ENCODE peak calls at places on chromosomes 6 and 20, in five cellular contexts. One of them, this sample, is unnamed.

GRCh38 chr6:106360989-106361430 is 493 bp downstream of the CRYBG1 start:
- DNase-seq in fibroblast of lung: no peak
- DNase-seq in HCT116: no peak
- DNase-seq in DND-41: no peak
- DNase-seq in OCI-LY7: no peak
- DNase-seq in this sample: no peak

GRCh38 chr6:44082872-44083321 is 44.4 kb downstream of the MRPL14 start:
- DNase-seq in DND-41: no peak
- DNase-seq in HCT116: no peak
- DNase-seq in OCI-LY7: no peak
- DNase-seq in fibroblast of lung: no peak
- DNase-seq in this sample: no peak

GRCh38 chr20:48568520-48568919 is 259.3 kb downstream of the PREX1 start:
- DNase-seq in OCI-LY7: no peak
- DNase-seq in fibroblast of lung: no peak
- DNase-seq in DND-41: no peak
- DNase-seq in HCT116: no peak
- DNase-seq in this sample: no peak

GRCh38 chr20:19473894-19474293 is 261.5 kb downstream of the SLC24A3 start:
- DNase-seq in HCT116: no peak
- DNase-seq in OCI-LY7: no peak
- DNase-seq in fibroblast of lung: no peak
- DNase-seq in DND-41: no peak
- DNase-seq in this sample: no peak

GRCh38 chr20:63177134-63177784 is 38.7 kb downstream of the YTHDF1 start:
- DNase-seq in HCT116: no peak
- DNase-seq in DND-41: no peak
- DNase-seq in fibroblast of lung: no peak
- DNase-seq in OCI-LY7: no peak
- DNase-seq in this sample: no peak

GRCh38 chr6:133241901-133242760 is 974 bp downstream of the EYA4 start:
- DNase-seq in DND-41: no peak
- DNase-seq in fibroblast of lung: peak
- DNase-seq in OCI-LY7: no peak
- DNase-seq in HCT116: no peak
- DNase-seq in this sample: no peak

GRCh38 chr20:57727863-57728262 is 18.0 kb upstream of the PMEPA1 start:
- DNase-seq in OCI-LY7: no peak
- DNase-seq in HCT116: no peak
- DNase-seq in fibroblast of lung: no peak
- DNase-seq in DND-41: no peak
- DNase-seq in this sample: no peak

GRCh38 chr20:58511364-58511763 is 3.8 kb downstream of the APCDD1L start:
- DNase-seq in DND-41: no peak
- DNase-seq in fibroblast of lung: peak
- DNase-seq in HCT116: no peak
- DNase-seq in OCI-LY7: no peak
- DNase-seq in this sample: no peak

GRCh38 chr6:29005183-29005885 is at the start of gene ZNF311:
- DNase-seq in OCI-LY7: no peak
- DNase-seq in DND-41: no peak
- DNase-seq in HCT116: no peak
- DNase-seq in fibroblast of lung: peak
- DNase-seq in this sample: no peak

GRCh38 chr20:1998193-1998520 is 4.3 kb upstream of the PDYN start:
- DNase-seq in fibroblast of lung: no peak
- DNase-seq in OCI-LY7: no peak
- DNase-seq in HCT116: no peak
- DNase-seq in DND-41: no peak
- DNase-seq in this sample: no peak

GRCh38 chr6:130848945-130849344 is 21.7 kb downstream of the SMLR1 start:
- DNase-seq in OCI-LY7: no peak
- DNase-seq in fibroblast of lung: no peak
- DNase-seq in DND-41: peak
- DNase-seq in HCT116: no peak
- DNase-seq in this sample: peak

GRCh38 chr6:139903411-139904157 is 529.1 kb upstream of the CITED2 start:
- DNase-seq in DND-41: no peak
- DNase-seq in OCI-LY7: no peak
- DNase-seq in fibroblast of lung: no peak
- DNase-seq in HCT116: no peak
- DNase-seq in this sample: no peak

GRCh38 chr20:50913976-50914375 is 17.3 kb downstream of the ADNP start:
- DNase-seq in OCI-LY7: no peak
- DNase-seq in DND-41: no peak
- DNase-seq in fibroblast of lung: peak
- DNase-seq in HCT116: no peak
- DNase-seq in this sample: no peak

GRCh38 chr6:12578097-12578496 is 138.5 kb upstream of the PHACTR1 start:
- DNase-seq in DND-41: no peak
- DNase-seq in HCT116: no peak
- DNase-seq in fibroblast of lung: no peak
- DNase-seq in OCI-LY7: no peak
- DNase-seq in this sample: no peak

GRCh38 chr6:113596907-113597583 is 260.1 kb upstream of the MARCKS start:
- DNase-seq in DND-41: no peak
- DNase-seq in HCT116: no peak
- DNase-seq in fibroblast of lung: peak
- DNase-seq in OCI-LY7: peak
- DNase-seq in this sample: no peak

GRCh38 chr6:44494011-44494501 is 106.5 kb downstream of the CDC5L start:
- DNase-seq in HCT116: peak
- DNase-seq in OCI-LY7: no peak
- DNase-seq in fibroblast of lung: peak
- DNase-seq in DND-41: no peak
- DNase-seq in this sample: no peak

GRCh38 chr6:168865-169455 is 123.3 kb upstream of the DUSP22 start:
- DNase-seq in DND-41: no peak
- DNase-seq in HCT116: peak
- DNase-seq in fibroblast of lung: peak
- DNase-seq in OCI-LY7: peak
- DNase-seq in this sample: peak

GRCh38 chr6:16966821-16967817 is 134.7 kb upstream of the STMND1 start:
- DNase-seq in OCI-LY7: no peak
- DNase-seq in DND-41: no peak
- DNase-seq in HCT116: no peak
- DNase-seq in fibroblast of lung: no peak
- DNase-seq in this sample: no peak

GRCh38 chr6:118665011-118665410 is 13.6 kb upstream of the CEP85L start:
- DNase-seq in DND-41: no peak
- DNase-seq in fibroblast of lung: no peak
- DNase-seq in OCI-LY7: no peak
- DNase-seq in HCT116: no peak
- DNase-seq in this sample: no peak

GRCh38 chr6:17367868-17368267 is 25.5 kb upstream of the CAP2 start:
- DNase-seq in DND-41: no peak
- DNase-seq in OCI-LY7: no peak
- DNase-seq in fibroblast of lung: no peak
- DNase-seq in HCT116: no peak
- DNase-seq in this sample: no peak

GRCh38 chr6:67131827-67132226 is 1424.8 kb upstream of the EYS start:
- DNase-seq in HCT116: no peak
- DNase-seq in OCI-LY7: no peak
- DNase-seq in DND-41: no peak
- DNase-seq in fibroblast of lung: peak
- DNase-seq in this sample: no peak

GRCh38 chr6:67133973-67134372 is 1426.9 kb upstream of the EYS start:
- DNase-seq in OCI-LY7: no peak
- DNase-seq in DND-41: no peak
- DNase-seq in HCT116: no peak
- DNase-seq in fibroblast of lung: no peak
- DNase-seq in this sample: no peak

DNA sequence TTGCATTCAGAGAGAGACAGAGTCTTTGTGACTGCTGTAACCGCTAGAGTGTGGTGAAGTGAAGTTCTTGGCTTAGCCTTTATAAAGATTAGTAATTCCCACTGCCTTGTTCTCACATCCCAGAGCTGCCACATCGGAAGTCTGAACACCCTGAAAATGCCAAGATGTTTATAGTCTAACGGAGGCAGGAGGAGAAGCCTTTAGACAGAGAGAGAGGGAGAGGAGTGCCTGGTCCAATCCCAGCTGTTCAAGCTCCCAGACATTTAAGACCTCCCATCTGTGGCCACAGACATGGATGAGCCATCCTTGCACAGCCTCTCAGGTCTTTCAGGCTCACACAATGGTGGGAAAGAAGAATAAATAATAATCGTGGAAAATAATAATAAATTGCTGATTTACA is 1422.8 kb upstream of the EYS start:
- DNase-seq in DND-41: no peak
- DNase-seq in OCI-LY7: no peak
- DNase-seq in HCT116: no peak
- DNase-seq in fibroblast of lung: no peak
- DNase-seq in this sample: no peak
- H2AFZ ChIP-seq in DND-41: no peak
- H2AFZ ChIP-seq in OCI-LY7: no peak
- H2AFZ ChIP-seq in HCT116: no peak
- H2AFZ ChIP-seq in fibroblast of lung: no peak
- H2AFZ ChIP-seq in this sample: peak

GRCh38 chr20:56433221-56433879 is 21.3 kb downstream of the CASS4 start:
- DNase-seq in fibroblast of lung: no peak
- DNase-seq in HCT116: no peak
- DNase-seq in DND-41: no peak
- DNase-seq in OCI-LY7: no peak
- DNase-seq in this sample: no peak
- H2AFZ ChIP-seq in fibroblast of lung: no peak
- H2AFZ ChIP-seq in HCT116: no peak
- H2AFZ ChIP-seq in DND-41: no peak
- H2AFZ ChIP-seq in OCI-LY7: no peak
- H2AFZ ChIP-seq in this sample: no peak

DNA sequence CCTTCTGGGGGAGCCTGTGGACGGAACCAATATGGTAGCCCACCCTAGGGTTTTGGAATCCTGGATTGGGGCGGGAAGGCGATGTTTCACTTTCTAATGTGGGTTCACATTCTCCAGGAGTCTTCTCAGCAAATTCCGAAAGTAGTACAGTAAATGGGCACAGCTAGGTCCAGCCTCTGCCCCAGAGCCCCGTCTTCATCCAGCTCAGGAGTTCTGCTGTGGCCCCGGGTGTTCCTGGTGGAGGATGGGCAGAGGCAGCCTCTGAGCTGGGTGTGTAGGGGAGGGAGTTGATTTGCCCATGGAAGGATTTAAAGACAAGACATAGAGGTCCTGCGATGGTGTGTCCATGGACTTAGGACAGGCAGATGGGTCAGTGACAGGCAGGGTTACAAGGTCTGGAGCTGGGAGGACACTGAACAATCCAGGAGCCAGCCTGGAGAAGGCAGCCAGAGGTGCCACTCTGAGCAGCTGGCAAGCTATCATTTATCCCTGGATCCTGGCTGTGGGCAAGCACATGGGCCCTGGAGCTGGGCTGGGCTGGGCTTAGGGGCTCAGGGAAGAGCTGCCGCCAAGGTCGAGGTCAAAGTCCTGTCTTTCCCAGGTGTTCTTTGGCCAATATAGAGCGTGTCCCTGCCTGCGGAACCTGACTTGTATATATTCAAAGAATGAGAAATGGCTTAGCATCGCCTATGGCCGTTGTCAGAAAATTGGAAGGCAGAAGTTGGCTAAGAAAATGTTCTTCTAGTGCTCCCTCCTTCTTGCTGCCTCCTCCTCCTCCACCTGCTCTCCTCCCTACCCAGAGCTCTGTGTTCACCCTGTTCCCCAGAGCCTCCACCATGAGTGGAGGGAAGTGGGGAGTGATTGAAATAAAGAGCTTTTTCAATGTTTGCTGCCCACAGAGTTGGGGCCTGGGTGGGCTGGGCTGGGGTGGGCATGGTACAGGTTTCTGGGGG is 6.7 kb downstream of the CLPSL1 start:
- DNase-seq in OCI-LY7: no peak
- DNase-seq in fibroblast of lung: no peak
- DNase-seq in DND-41: no peak
- DNase-seq in HCT116: no peak
- DNase-seq in this sample: no peak
- H2AFZ ChIP-seq in OCI-LY7: no peak
- H2AFZ ChIP-seq in fibroblast of lung: no peak
- H2AFZ ChIP-seq in DND-41: no peak
- H2AFZ ChIP-seq in HCT116: no peak
- H2AFZ ChIP-seq in this sample: no peak

DNA sequence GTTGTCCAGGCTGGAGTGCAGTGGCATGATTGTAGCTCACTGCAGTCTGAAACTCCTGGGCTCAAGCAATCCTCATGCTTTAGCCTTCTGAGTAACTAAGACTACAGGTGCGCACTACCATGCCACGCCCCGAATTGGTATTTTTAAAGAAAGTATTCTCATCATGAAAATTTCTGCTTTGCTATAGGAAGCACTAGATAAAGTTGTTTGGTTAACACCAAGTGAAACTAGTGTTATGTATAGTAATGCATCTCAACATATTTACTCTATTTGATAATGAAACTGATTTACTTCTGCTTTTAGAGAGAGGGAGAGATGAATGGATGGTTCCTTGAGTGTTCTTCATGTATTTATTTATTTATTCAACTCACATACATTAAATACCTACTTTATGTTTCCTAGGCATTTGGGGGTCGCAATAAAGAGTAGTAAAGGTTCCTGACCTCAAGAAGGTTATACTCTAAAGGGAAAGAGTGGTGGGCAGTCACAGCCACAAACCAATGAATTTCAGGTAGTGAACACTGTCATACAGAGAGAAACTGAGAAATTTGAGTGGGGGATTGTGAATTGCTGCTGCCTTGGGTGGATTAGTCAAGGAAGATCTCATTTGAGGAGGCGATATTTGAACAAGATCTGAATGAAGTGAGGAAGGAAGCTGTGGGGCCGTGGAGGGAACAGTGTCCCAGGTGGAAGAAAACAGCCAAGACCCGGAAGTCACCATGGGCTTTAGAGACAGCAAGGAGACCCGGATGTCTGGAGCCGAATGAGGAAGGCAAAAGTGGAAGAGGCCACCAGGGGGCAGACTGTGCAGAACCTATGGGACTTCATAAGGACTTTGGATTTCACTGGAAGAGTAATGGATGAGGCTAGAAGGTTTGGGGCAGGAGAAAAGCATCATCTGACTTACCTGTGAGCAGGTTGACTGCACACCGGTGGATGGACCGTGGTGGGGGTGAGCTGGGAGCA is 185.6 kb downstream of the TSHZ2 start:
- DNase-seq in HCT116: peak
- DNase-seq in fibroblast of lung: peak
- DNase-seq in DND-41: peak
- DNase-seq in OCI-LY7: peak
- DNase-seq in this sample: peak
- H2AFZ ChIP-seq in HCT116: peak
- H2AFZ ChIP-seq in fibroblast of lung: no peak
- H2AFZ ChIP-seq in DND-41: no peak
- H2AFZ ChIP-seq in OCI-LY7: peak
- H2AFZ ChIP-seq in this sample: peak

DNA sequence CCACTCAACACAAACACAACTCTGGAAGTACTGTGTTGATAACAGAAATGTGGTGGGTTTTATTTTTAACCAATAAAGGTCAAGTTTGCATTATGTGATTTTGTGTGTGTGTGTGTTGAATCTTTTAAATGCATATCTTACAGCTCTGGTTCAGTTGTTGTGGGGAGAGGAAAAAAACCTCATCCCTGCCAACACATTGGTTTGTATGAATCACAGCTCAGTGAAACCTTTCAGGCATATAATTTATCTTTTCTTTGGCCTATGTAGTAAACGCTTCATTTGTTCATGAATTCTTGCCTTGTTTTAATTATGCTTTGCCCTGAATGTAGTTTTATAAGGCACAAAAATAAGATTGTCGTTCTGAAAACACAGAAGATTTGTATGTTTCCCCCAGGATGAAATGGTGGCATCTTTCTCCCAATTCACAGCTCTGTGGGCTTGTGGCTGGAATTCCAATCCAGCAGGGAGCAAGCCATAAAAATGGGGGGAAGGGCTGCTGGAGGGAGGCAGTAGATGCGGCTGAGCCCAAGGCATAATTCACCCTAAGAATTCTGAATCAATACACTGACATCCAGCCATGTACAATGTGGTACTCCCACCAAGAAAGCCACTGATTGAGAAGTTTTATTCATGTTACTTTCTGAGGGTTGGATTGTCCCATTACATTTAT is 45.1 kb downstream of the BCAS1 start:
- DNase-seq in HCT116: no peak
- DNase-seq in fibroblast of lung: peak
- DNase-seq in OCI-LY7: no peak
- DNase-seq in DND-41: no peak
- DNase-seq in this sample: no peak
- H2AFZ ChIP-seq in HCT116: no peak
- H2AFZ ChIP-seq in fibroblast of lung: no peak
- H2AFZ ChIP-seq in OCI-LY7: no peak
- H2AFZ ChIP-seq in DND-41: no peak
- H2AFZ ChIP-seq in this sample: no peak